ENCODE peak calls at places on chromosomes 3 and 15, in five cellular contexts. M is testis, U is SJSA1, Z is MM.1S, D is K562. P is an unnamed sample. For H3K9me3, the result is how much of the 10 kb centered on the place peaks cover.

GRCh38 chr15:91117375-91117774 is 17.3 kb downstream of the SV2B start:
- DNase-seq in M (no peak), U (no peak), Z (no peak), D (no peak), P (no peak)

GRCh38 chr15:63530235-63530634 is 25.8 kb downstream of the USP3 start:
- DNase-seq in M (no peak), U (no peak), Z (no peak), D (no peak), P (no peak)

GRCh38 chr15:74784426-74784825 is 2.5 kb downstream of the CSK start:
- DNase-seq in M (no peak), U (no peak), Z (peak), D (no peak), P (no peak)

GRCh38 chr3:126103121-126104027 is 19.4 kb upstream of the SLC41A3 start:
- DNase-seq in M (peak), U (no peak), Z (no peak), D (no peak), P (peak)

GRCh38 chr15:50909044-50909342 is 510 bp downstream of the AP4E1 start:
- DNase-seq in M (no peak), U (no peak), Z (no peak), D (no peak), P (no peak)

GRCh38 chr3:58617338-58617761 is 40.2 kb upstream of the FAM107A start:
- DNase-seq in M (peak), U (no peak), Z (no peak), D (no peak), P (no peak)

GRCh38 chr3:45655906-45656305 is 33.3 kb upstream of the SACM1L start:
- DNase-seq in M (no peak), U (no peak), Z (no peak), D (no peak), P (no peak)

GRCh38 chr15:41790756-41791546 is 16.7 kb downstream of the MAPKBP1 start:
- DNase-seq in M (no peak), U (peak), Z (no peak), D (peak), P (no peak)

GRCh38 chr15:57367556-57367955 is 8.7 kb upstream of the CGNL1 start:
- DNase-seq in M (no peak), U (no peak), Z (no peak), D (no peak), P (no peak)

GRCh38 chr3:160133757-160134156 is 91.5 kb upstream of the C3orf80 start:
- DNase-seq in M (no peak), U (no peak), Z (no peak), D (peak), P (peak)

GRCh38 chr3:45612918-45613602 is 18.5 kb downstream of the LIMD1 start:
- DNase-seq in M (no peak), U (no peak), Z (peak), D (no peak), P (no peak)

GRCh38 chr3:23489338-23490158 is 286.4 kb downstream of the UBE2E2 start:
- DNase-seq in M (no peak), U (no peak), Z (no peak), D (no peak), P (no peak)

GRCh38 chr3:170565495-170565894 is 20.4 kb downstream of the SLC7A14 start:
- DNase-seq in M (no peak), U (no peak), Z (no peak), D (no peak), P (no peak)

GRCh38 chr3:9970020-9970652 is 16.5 kb downstream of the EMC3 start:
- DNase-seq in M (no peak), U (peak), Z (no peak), D (no peak), P (peak)

GRCh38 chr15:74127954-74128784 is 2.2 kb upstream of the ISLR2 start:
- DNase-seq in M (no peak), U (no peak), Z (no peak), D (no peak), P (no peak)

GRCh38 chr3:71356272-71356671 is 227.3 kb downstream of the FOXP1 start:
- DNase-seq in M (no peak), U (no peak), Z (no peak), D (no peak), P (no peak)

GRCh38 chr15:29896062-29896461 is 73.8 kb upstream of the TJP1 start:
- DNase-seq in M (no peak), U (no peak), Z (no peak), D (no peak), P (no peak)

GRCh38 chr3:77055841-77056341 is 16.0 kb downstream of the ROBO2 start:
- DNase-seq in M (no peak), U (no peak), Z (no peak), D (no peak), P (no peak)

GRCh38 chr3:14148041-14148985 is 23.5 kb downstream of the TMEM43 start:
- DNase-seq in M (peak), U (no peak), Z (no peak), D (no peak), P (no peak)

GRCh38 chr15:29117778-29118177 is 151.8 kb downstream of the NSMCE3 start:
- DNase-seq in M (no peak), U (no peak), Z (no peak), D (no peak), P (no peak)

GRCh38 chr15:85671156-85671555 is 123.6 kb downstream of the KLHL25 start:
- DNase-seq in M (peak), U (no peak), Z (no peak), D (no peak), P (no peak)

GRCh38 chr15:85480923-85481322 is 100.5 kb downstream of the AKAP13 start:
- DNase-seq in M (no peak), U (peak), Z (no peak), D (no peak), P (no peak)

GRCh38 chr3:193974591-193974990 is 161.4 kb upstream of the HES1 start:
- DNase-seq in M (no peak), U (peak), Z (no peak), D (no peak), P (no peak)

GRCh38 chr3:4584537-4585249 is 91.5 kb downstream of the ITPR1 start:
- DNase-seq in M (peak), U (peak), Z (no peak), D (no peak), P (no peak)

GRCh38 chr15:62417444-62417843 is 252.4 kb upstream of the C2CD4B start:
- DNase-seq in M (no peak), U (no peak), Z (no peak), D (no peak), P (no peak)

GRCh38 chr3:28033059-28033784 is 208.2 kb upstream of the CMC1 start:
- DNase-seq in M (no peak), U (no peak), Z (peak), D (no peak), P (no peak)

GRCh38 chr3:28022916-28023315 is 218.5 kb upstream of the CMC1 start:
- DNase-seq in M (no peak), U (peak), Z (no peak), D (no peak), P (no peak)

GRCh38 chr3:28028554-28028953 is 212.9 kb upstream of the CMC1 start:
- DNase-seq in M (no peak), U (no peak), Z (no peak), D (no peak), P (no peak)
- H3K9me3 ChIP-seq in M (under half), U (under half), Z (under half), D (under half), P (under half)

DNA sequence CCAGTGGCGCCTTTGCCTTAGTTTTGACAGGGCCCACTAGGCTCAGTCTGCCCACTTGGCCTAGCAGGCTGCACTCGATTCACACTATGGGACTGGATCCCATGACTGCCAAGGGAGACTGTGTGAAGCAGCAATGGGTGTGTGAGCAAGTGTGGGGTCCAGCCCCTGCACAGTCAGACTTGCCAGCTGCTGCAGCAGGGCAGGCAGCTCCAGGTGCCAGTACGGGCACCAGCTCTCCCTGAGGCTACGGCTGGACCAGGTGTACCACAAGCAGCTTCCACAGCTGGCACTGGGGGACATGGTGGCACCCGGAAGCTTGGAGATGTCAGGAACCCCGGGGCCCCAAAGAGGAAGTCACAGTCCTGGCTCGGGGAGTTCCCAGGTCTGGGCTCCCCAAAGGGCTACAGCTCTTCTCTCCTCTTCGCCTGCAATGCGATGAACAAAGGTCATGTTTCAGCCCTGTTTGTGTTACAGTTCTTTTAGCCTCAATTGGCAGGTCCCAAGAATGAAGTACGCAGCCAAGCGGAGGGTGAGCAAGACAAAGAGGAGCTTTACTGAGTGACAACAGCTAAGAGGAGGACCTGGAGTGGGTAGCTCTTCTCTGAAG is 67.1 kb downstream of the PIK3CB start:
- DNase-seq in M (no peak), U (no peak), Z (no peak), D (no peak), P (peak)
- H3K9me3 ChIP-seq in M (under half), U (under half), Z (under half), D (under half), P (under half)

GRCh38 chr15:19984101-19984500 is 557.5 kb downstream of the GOLGA6L6 start:
- DNase-seq in M (no peak), U (no peak), Z (no peak), D (no peak), P (no peak)
- H3K9me3 ChIP-seq in M (under half), U (under half), Z (under half), D (under half), P (under half)

GRCh38 chr15:25208735-25209134 is 230.1 kb downstream of the UBE3A start:
- DNase-seq in M (no peak), U (no peak), Z (no peak), D (no peak), P (no peak)

DNA sequence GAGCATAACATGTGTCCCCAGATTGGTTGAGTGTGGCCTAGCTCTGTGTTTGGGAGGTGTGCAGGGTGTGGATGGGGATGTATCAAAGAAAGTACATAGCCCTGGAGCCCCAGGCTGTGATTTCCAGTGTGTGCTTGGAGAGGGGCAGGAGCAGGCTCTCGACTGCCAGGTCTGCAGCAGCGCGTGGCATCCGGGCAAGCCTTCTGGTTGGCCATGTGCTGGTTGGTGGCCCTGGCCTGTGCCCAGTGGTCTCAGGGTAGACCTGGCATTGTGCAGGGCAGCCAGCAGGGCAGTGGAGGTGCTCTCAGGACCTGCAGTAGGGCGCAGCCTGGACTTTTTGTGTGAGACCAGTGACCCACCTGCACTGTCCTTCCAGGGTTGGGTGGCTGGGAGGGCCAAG is 231.5 kb downstream of the UBE3A start:
- DNase-seq in M (no peak), U (no peak), Z (no peak), D (no peak), P (no peak)
- H3K9me3 ChIP-seq in M (under half), U (under half), Z (under half), D (under half), P (under half)